ENCODE peak calls at places on chromosomes 11 and 22, in five cellular contexts. Q is T-cell; Y is A549; S is stimulated activated CD4-positive, alpha-beta T cell treated with anti-CD3 and anti-CD28 coated beads, Interleukin-2, amount 100 ng/mL, for 4 hours; Z is mesothelial cell of epicardium. B is an unnamed sample.
A peak's percentile ranks its signal among the peaks of the same experiment; 100 is the strongest.

GRCh38 chr11:35389112-35389511 is 30.2 kb downstream of the SLC1A2 start:
- DNase-seq in Q (no peak), Y (no peak), S (no peak), Z (no peak), B (no peak)

GRCh38 chr11:117807482-117808272 is 10.7 kb upstream of the DSCAML1 start:
- DNase-seq in Q (peak; percentile 67), Y (peak; percentile 54), S (peak; percentile 65), Z (peak; percentile 84), B (peak; percentile 78)

GRCh38 chr22:41284465-41284864 is 1.5 kb downstream of the RANGAP1 start:
- DNase-seq in Q (no peak), Y (no peak), S (no peak), Z (no peak), B (no peak)

GRCh38 chr11:63505857-63506528 is at the start of gene LGALS12:
- DNase-seq in Q (no peak), Y (no peak), S (no peak), Z (no peak), B (no peak)

GRCh38 chr11:70500076-70500847 is 101.9 kb downstream of the CTTN start:
- DNase-seq in Q (no peak), Y (no peak), S (no peak), Z (no peak), B (no peak)

GRCh38 chr11:9132203-9132878 is 40.9 kb upstream of the SCUBE2 start:
- DNase-seq in Q (no peak), Y (no peak), S (no peak), Z (no peak), B (no peak)

GRCh38 chr11:69501891-69502860 is 20.7 kb downstream of the LINC01488 start:
- DNase-seq in Q (no peak), Y (no peak), S (no peak), Z (no peak), B (no peak)

GRCh38 chr11:12868315-12869073 is 140.6 kb upstream of the RASSF10 start:
- DNase-seq in Q (no peak), Y (no peak), S (no peak), Z (no peak), B (no peak)

GRCh38 chr11:8329961-8330361 is 66.3 kb upstream of the LMO1 start:
- DNase-seq in Q (no peak), Y (no peak), S (no peak), Z (no peak), B (no peak)

GRCh38 chr11:131033151-131033651 is 116.9 kb upstream of the SNX19 start:
- DNase-seq in Q (no peak), Y (peak; percentile 7), S (no peak), Z (no peak), B (no peak)

GRCh38 chr11:94171693-94172440 is 43.2 kb downstream of the PANX1 start:
- DNase-seq in Q (peak; percentile 15), Y (peak; percentile 29), S (no peak), Z (no peak), B (peak; percentile 18)

GRCh38 chr11:70580036-70580805 is 181.9 kb downstream of the CTTN start:
- DNase-seq in Q (no peak), Y (no peak), S (no peak), Z (peak; percentile 55), B (no peak)

GRCh38 chr11:76761959-76762358 is 21.2 kb upstream of the TSKU start:
- DNase-seq in Q (no peak), Y (no peak), S (no peak), Z (no peak), B (no peak)

GRCh38 chr22:43919106-43919965 is 4.3 kb upstream of the PNPLA3 start:
- DNase-seq in Q (no peak), Y (no peak), S (no peak), Z (no peak), B (no peak)